ENCODE peak calls at places on chromosomes 6 and 20, in eight cellular contexts. Z, E, B, F, M, J, Y and G are unnamed samples.

GRCh38 chr6:20906938-20907337 is 372.7 kb downstream of the CDKAL1 start:
- DNase-seq in J (no peak), Z (no peak), F (no peak), M (peak; percentile 90), E (no peak), B (no peak), Y (no peak), G (no peak)

GRCh38 chr6:132298344-132298949 is 102.8 kb downstream of the MOXD1 start:
- DNase-seq in Z (no peak), Y (peak; percentile 11), M (peak; percentile 48), F (peak; percentile 23), J (no peak), B (peak; percentile 27), E (peak; percentile 21), G (peak; percentile 19)

GRCh38 chr20:1868856-1869255 is 26.4 kb upstream of the SIRPA start:
- DNase-seq in J (no peak), M (no peak), E (no peak), F (no peak), Y (no peak), Z (no peak), B (no peak), G (no peak)

GRCh38 chr6:27532820-27533538 is 60.1 kb upstream of the ZNF184 start:
- DNase-seq in F (peak; percentile 60), E (peak; percentile 44), M (peak; percentile 60), Z (no peak), B (no peak), J (no peak), Y (no peak), G (no peak)

GRCh38 chr6:63817492-63818050 is 182.0 kb downstream of the PHF3 start:
- DNase-seq in B (no peak), M (no peak), F (no peak), Y (no peak), Z (no peak), E (no peak), J (no peak), G (no peak)

GRCh38 chr6:165206798-165207197 is 102.6 kb downstream of the C6orf118 start:
- DNase-seq in M (no peak), F (no peak), E (no peak), B (no peak), J (no peak), Z (no peak), Y (no peak), G (no peak)

GRCh38 chr6:80438728-80439127 is 332.3 kb downstream of the BCKDHB start:
- DNase-seq in J (no peak), Z (no peak), B (no peak), E (peak; percentile 65), M (peak; percentile 93), F (peak; percentile 56), Y (no peak), G (no peak)

GRCh38 chr6:139479433-139480222 is 105.2 kb upstream of the CITED2 start:
- DNase-seq in Z (no peak), Y (no peak), J (no peak), F (no peak), M (no peak), E (no peak), B (no peak), G (no peak)

GRCh38 chr6:94600648-94601047 is 976.7 kb upstream of the MANEA start:
- DNase-seq in J (no peak), M (no peak), E (no peak), F (no peak), Y (no peak), B (no peak), Z (no peak), G (no peak)

GRCh38 chr6:136192917-136193316 is 57.2 kb downstream of the MTFR2 start:
- DNase-seq in J (no peak), B (no peak), Y (no peak), F (no peak), Z (no peak), M (no peak), E (no peak), G (no peak)

GRCh38 chr20:62227977-62228958 is 8.2 kb upstream of the HRH3 start:
- DNase-seq in F (no peak), B (peak; percentile 70), M (no peak), E (no peak), Y (no peak), Z (peak; percentile 54), J (peak; percentile 51), G (peak; percentile 49)

GRCh38 chr20:47205577-47206123 is 150.8 kb downstream of the ZMYND8 start:
- DNase-seq in B (no peak), M (peak; percentile 81), F (peak; percentile 76), J (peak; percentile 24), E (peak; percentile 56), Y (peak; percentile 81), Z (peak; percentile 85), G (peak; percentile 74)

GRCh38 chr6:81634155-81634880 is 118.2 kb downstream of the TENT5A start:
- DNase-seq in Z (no peak), J (no peak), M (no peak), Y (no peak), F (no peak), E (no peak), B (no peak), G (no peak)

GRCh38 chr6:102984360-102984759 is 1590.9 kb downstream of the GRIK2 start:
- DNase-seq in B (no peak), M (no peak), J (no peak), Y (no peak), F (no peak), Z (no peak), E (no peak), G (no peak)

GRCh38 chr20:41182296-41183212 is 45.2 kb downstream of the PLCG1 start:
- DNase-seq in E (no peak), B (no peak), F (no peak), Z (no peak), J (no peak), Y (no peak), M (no peak), G (no peak)

GRCh38 chr6:44529506-44529905 is 142.0 kb downstream of the CDC5L start:
- DNase-seq in J (no peak), E (no peak), M (no peak), Y (no peak), F (no peak), B (no peak), Z (no peak), G (no peak)

GRCh38 chr20:1474817-1475603 is 8.4 kb upstream of the NSFL1C start:
- DNase-seq in Z (no peak), J (no peak), F (no peak), B (no peak), E (no peak), Y (no peak), M (no peak), G (no peak)

GRCh38 chr6:20092071-20092566 is 120.2 kb downstream of the MBOAT1 start:
- DNase-seq in M (peak; percentile 26), E (peak; percentile 26), Z (no peak), F (peak; percentile 34), B (no peak), J (peak; percentile 31), Y (peak; percentile 52), G (peak; percentile 69)

GRCh38 chr6:117188627-117189201 is 76.6 kb upstream of the VGLL2 start:
- DNase-seq in B (no peak), E (no peak), M (peak; percentile 19), J (no peak), Z (no peak), Y (no peak), F (no peak), G (peak; percentile 2)

GRCh38 chr20:37393196-37393862 is 47.4 kb downstream of the SRC start:
- DNase-seq in F (no peak), E (no peak), B (no peak), Z (peak; percentile 20), M (no peak), Y (no peak), J (no peak), G (no peak)

GRCh38 chr20:46118481-46119020 is 437 bp downstream of the CD40 start:
- DNase-seq in Z (peak; percentile 59), E (no peak), Y (no peak), M (no peak), J (no peak), F (no peak), B (peak; percentile 35), G (no peak)

GRCh38 chr20:8633366-8633765 is 435.5 kb upstream of the PLCB4 start:
- DNase-seq in F (peak; percentile 31), M (peak; percentile 56), Z (no peak), J (no peak), B (no peak), Y (no peak), E (no peak), G (no peak)

GRCh38 chr6:37029249-37029959 is 23.9 kb downstream of the FGD2 start:
- DNase-seq in E (peak; percentile 49), F (peak; percentile 81), Y (peak; percentile 25), M (peak; percentile 83), Z (peak; percentile 81), J (peak; percentile 25), B (peak; percentile 78), G (peak; percentile 91)

GRCh38 chr20:25247100-25247665 is 702 bp upstream of the PYGB start:
- DNase-seq in M (peak; percentile 81), B (peak; percentile 73), F (peak; percentile 71), Z (peak; percentile 84), E (peak; percentile 82), Y (peak; percentile 79), J (no peak), G (peak; percentile 69)

GRCh38 chr6:158666637-158667359 is 16.9 kb downstream of the SYTL3 start:
- DNase-seq in F (peak; percentile 40), Z (no peak), E (no peak), J (no peak), Y (peak; percentile 32), M (peak; percentile 79), B (no peak), G (no peak)

GRCh38 chr6:112181130-112181529 is 73.2 kb downstream of the LAMA4 start:
- DNase-seq in Z (no peak), B (no peak), F (no peak), E (no peak), M (no peak), J (no peak), Y (no peak), G (no peak)

GRCh38 chr6:42419490-42420280 is 32.0 kb downstream of the TRERF1 start:
- DNase-seq in Y (no peak), B (no peak), Z (no peak), E (no peak), J (no peak), M (no peak), F (no peak), G (no peak)

GRCh38 chr20:36792422-36792821 is 18.9 kb upstream of the DSN1 start:
- DNase-seq in F (peak; percentile 77), J (no peak), Y (peak; percentile 8), E (peak; percentile 38), M (peak; percentile 44), Z (peak; percentile 58), B (no peak), G (peak; percentile 25)

GRCh38 chr6:144159231-144159630 is 8.9 kb downstream of the STX11 start:
- DNase-seq in F (no peak), J (no peak), M (no peak), E (no peak), B (no peak), Y (no peak), Z (no peak), G (no peak)

GRCh38 chr20:54067606-54068174 is 2.7 kb downstream of the BCAS1 start:
- DNase-seq in J (no peak), M (no peak), F (peak; percentile 25), E (no peak), Z (peak; percentile 71), B (peak; percentile 92), Y (peak; percentile 3), G (peak; percentile 39)

GRCh38 chr6:135054238-135054574 is 416 bp downstream of the HBS1L start:
- DNase-seq in F (no peak), B (no peak), Z (no peak), Y (peak; percentile 40), M (no peak), E (no peak), J (no peak), G (peak; percentile 22)

GRCh38 chr20:59938696-59939051 is 1.4 kb downstream of the PPP1R3D start:
- DNase-seq in E (no peak), M (no peak), B (no peak), F (no peak), Z (peak; percentile 48), Y (no peak), J (no peak), G (no peak)

GRCh38 chr6:119978274-119978889 is 628.8 kb upstream of the MAN1A1 start:
- DNase-seq in Z (no peak), J (no peak), B (no peak), F (no peak), E (no peak), M (peak; percentile 39), Y (no peak), G (no peak)

GRCh38 chr6:143999406-143999805 is 8.7 kb downstream of the PLAGL1 start:
- DNase-seq in E (no peak), Z (no peak), F (peak; percentile 16), J (no peak), Y (no peak), M (peak; percentile 51), B (no peak), G (no peak)